ENCODE peak calls at places on chromosomes 5 and 9, in eight cellular contexts. J is fibroblast of lung; D is IMR-90; H is CD8-positive, alpha-beta T cell; N is brain microvascular endothelial cell; A is mucosa of descending colon; B is dorsolateral prefrontal cortex; Z is stomach. K is an unnamed sample.

GRCh38 chr5:179205277-179205676 is 140.0 kb downstream of the ADAMTS2 start:
- DNase-seq in J (no peak), D (no peak), H (no peak), N (no peak), A (no peak), B (no peak), Z (no peak), K (no peak)

GRCh38 chr9:80072406-80072805 is 500.6 kb downstream of the TLE4 start:
- DNase-seq in J (no peak), D (no peak), H (no peak), N (no peak), A (no peak), B (no peak), Z (no peak), K (no peak)

GRCh38 chr5:138963763-138964371 is 88.7 kb upstream of the LRRTM2 start:
- DNase-seq in J (no peak), D (no peak), H (no peak), N (no peak), A (no peak), B (no peak), Z (no peak), K (no peak)

GRCh38 chr9:99533421-99533820 is 288.3 kb upstream of the NR4A3 start:
- DNase-seq in J (no peak), D (no peak), H (no peak), N (no peak), A (no peak), B (no peak), Z (no peak), K (no peak)

GRCh38 chr9:129124507-129125069 is 13.4 kb downstream of the PTPA start:
- DNase-seq in J (no peak), D (no peak), H (no peak), N (no peak), A (no peak), B (no peak), Z (no peak), K (no peak)

GRCh38 chr9:32580631-32581300 is 7.8 kb upstream of the NDUFB6 start:
- DNase-seq in J (no peak), D (no peak), H (no peak), N (no peak), A (no peak), B (no peak), Z (no peak), K (no peak)

GRCh38 chr5:71471193-71471592 is 15.7 kb downstream of the BDP1 start:
- DNase-seq in J (peak), D (peak), H (no peak), N (peak), A (no peak), B (no peak), Z (no peak), K (no peak)

GRCh38 chr9:128551652-128552152 is 685 bp upstream of the SPTAN1 start:
- DNase-seq in J (no peak), D (no peak), H (no peak), N (no peak), A (no peak), B (no peak), Z (no peak), K (no peak)

GRCh38 chr5:174108765-174109164 is 63.3 kb downstream of the NSG2 start:
- DNase-seq in J (no peak), D (no peak), H (no peak), N (no peak), A (no peak), B (no peak), Z (no peak), K (no peak)

GRCh38 chr5:41966706-41967105 is 41.6 kb downstream of the FBXO4 start:
- DNase-seq in J (no peak), D (no peak), H (no peak), N (no peak), A (no peak), B (no peak), Z (no peak), K (no peak)

GRCh38 chr5:124663101-124663506 is 83.3 kb downstream of the ZNF608 start:
- DNase-seq in J (no peak), D (no peak), H (no peak), N (no peak), A (no peak), B (no peak), Z (no peak), K (no peak)

GRCh38 chr5:14082523-14082922 is 60.6 kb upstream of the TRIO start:
- DNase-seq in J (no peak), D (no peak), H (no peak), N (no peak), A (no peak), B (no peak), Z (no peak), K (no peak)

GRCh38 chr9:38621434-38622082 is 1.2 kb upstream of the ANKRD18A start:
- DNase-seq in J (no peak), D (no peak), H (no peak), N (no peak), A (peak), B (no peak), Z (peak), K (peak)

DNA sequence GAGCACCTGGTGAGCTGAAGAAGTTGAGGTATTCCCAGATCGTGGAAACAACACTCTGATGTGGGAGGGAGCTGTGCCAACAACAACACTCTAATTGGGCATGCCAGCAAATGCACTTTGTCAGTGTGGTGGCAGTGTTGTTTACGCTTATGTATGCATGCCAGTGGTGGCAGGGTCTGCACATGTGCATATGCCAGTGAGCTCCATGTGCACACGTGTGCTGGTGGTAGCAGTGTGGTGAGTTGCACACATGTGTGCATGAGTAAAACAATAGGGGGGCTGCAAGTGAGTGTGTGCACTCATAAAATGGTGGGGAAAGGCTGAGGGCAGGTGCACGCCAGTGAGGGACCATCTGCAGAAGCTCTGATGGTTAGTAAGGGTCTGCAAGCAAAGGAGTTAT is 134.2 kb downstream of the DMRTA1 start:
- DNase-seq in J (no peak), D (no peak), H (no peak), N (no peak), A (no peak), B (no peak), Z (no peak), K (no peak)
- TF ChIP-seq CTCF in J (no peak), D (no peak), H (no peak), N (no peak), A (no peak), B (no peak), Z (no peak), K (no peak)

GRCh38 chr9:112969730-112970129 is 42.3 kb downstream of the ZNF883 start:
- DNase-seq in J (no peak), D (no peak), H (no peak), N (no peak), A (no peak), B (no peak), Z (no peak), K (no peak)

GRCh38 chr9:112970939-112971338 is 41.1 kb downstream of the ZNF883 start:
- DNase-seq in J (peak), D (no peak), H (no peak), N (no peak), A (no peak), B (no peak), Z (no peak), K (no peak)

DNA sequence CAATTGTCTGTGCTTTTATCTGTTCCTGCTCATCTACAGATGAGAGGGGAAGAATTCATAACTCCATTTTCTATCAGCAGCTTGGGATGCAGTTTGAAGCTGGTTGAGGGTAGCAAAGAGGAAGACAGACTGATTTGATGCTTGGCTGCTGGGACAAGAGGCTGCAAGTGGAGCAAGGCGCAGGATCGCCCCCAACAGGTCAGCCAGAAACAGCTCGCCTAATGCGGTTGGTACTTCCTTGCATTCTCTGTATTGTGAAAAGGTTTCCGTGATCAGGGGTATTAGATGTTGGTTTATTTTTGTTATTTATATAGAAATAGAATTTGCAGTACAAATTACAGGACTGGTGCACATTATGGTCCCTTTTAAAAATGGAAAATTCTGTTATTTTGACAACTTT is 40.6 kb downstream of the ZNF883 start:
- DNase-seq in J (no peak), D (peak), H (no peak), N (no peak), A (peak), B (no peak), Z (no peak), K (no peak)
- TF ChIP-seq CTCF in J (no peak), D (peak), H (no peak), N (peak), A (peak), B (no peak), Z (no peak), K (peak)

GRCh38 chr5:167582916-167583315 is 708.5 kb upstream of the WWC1 start:
- DNase-seq in J (peak), D (peak), H (no peak), N (no peak), A (no peak), B (no peak), Z (no peak), K (no peak)

GRCh38 chr5:167579701-167580045 is 711.8 kb upstream of the WWC1 start:
- DNase-seq in J (peak), D (peak), H (no peak), N (no peak), A (no peak), B (no peak), Z (no peak), K (no peak)

GRCh38 chr5:167580608-167581007 is 710.8 kb upstream of the WWC1 start:
- DNase-seq in J (no peak), D (no peak), H (no peak), N (no peak), A (no peak), B (no peak), Z (no peak), K (no peak)

GRCh38 chr5:167585184-167585583 is 706.3 kb upstream of the WWC1 start:
- DNase-seq in J (no peak), D (no peak), H (no peak), N (no peak), A (no peak), B (no peak), Z (no peak), K (no peak)

GRCh38 chr5:167582263-167582662 is 709.2 kb upstream of the WWC1 start:
- DNase-seq in J (peak), D (peak), H (no peak), N (no peak), A (no peak), B (no peak), Z (no peak), K (no peak)
- TF ChIP-seq CTCF in J (no peak), D (peak), H (no peak), N (no peak), A (no peak), B (no peak), Z (no peak), K (no peak)

DNA sequence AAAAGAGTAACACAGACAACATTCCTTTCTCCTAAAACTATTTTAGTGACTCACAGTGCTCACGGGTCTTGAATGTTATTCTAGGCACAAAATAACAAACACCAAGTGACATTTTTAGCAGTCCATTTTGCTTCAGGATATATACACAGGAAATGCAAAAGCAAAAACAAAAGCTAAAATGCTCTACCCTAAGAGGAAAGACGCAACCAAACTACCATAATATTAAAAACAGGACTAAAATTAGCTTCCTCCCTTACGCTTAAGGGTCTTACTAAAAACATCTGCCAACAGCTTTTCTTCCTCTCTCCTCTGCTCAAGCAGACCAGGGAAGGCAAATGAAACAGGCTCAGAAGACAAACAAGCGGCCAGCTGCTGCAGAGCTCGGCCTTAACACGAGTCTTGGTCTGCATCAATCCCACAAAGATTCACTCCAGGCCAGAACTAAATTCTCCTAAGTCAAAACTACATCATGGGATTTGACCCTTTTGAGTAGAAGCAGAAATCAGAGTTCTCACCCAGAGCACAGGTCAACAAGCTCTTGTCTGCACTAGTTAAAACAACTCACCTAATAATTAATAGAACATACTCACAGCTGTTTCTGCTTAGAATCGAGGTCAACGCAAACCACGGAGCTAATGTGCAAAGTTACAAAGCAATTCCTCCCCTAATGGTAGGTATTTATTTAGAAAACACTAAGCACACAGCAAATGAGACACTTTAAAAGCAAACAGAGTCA is 62.3 kb downstream of the RAPGEF1 start:
- DNase-seq in J (peak), D (peak), H (no peak), N (peak), A (no peak), B (no peak), Z (no peak), K (no peak)
- TF ChIP-seq CTCF in J (no peak), D (peak), H (no peak), N (no peak), A (no peak), B (no peak), Z (no peak), K (no peak)

GRCh38 chr5:132066871-132067270 is 6.4 kb downstream of the IL3 start:
- DNase-seq in J (no peak), D (no peak), H (no peak), N (no peak), A (no peak), B (no peak), Z (no peak), K (no peak)

GRCh38 chr5:132065951-132066701 is 5.7 kb downstream of the IL3 start:
- DNase-seq in J (no peak), D (no peak), H (no peak), N (no peak), A (no peak), B (no peak), Z (no peak), K (no peak)

GRCh38 chr5:132064738-132065331 is 4.4 kb downstream of the IL3 start:
- DNase-seq in J (peak), D (peak), H (peak), N (peak), A (peak), B (no peak), Z (peak), K (peak)

GRCh38 chr5:132064140-132064539 is 3.7 kb downstream of the IL3 start:
- DNase-seq in J (no peak), D (no peak), H (no peak), N (no peak), A (no peak), B (no peak), Z (no peak), K (no peak)

DNA sequence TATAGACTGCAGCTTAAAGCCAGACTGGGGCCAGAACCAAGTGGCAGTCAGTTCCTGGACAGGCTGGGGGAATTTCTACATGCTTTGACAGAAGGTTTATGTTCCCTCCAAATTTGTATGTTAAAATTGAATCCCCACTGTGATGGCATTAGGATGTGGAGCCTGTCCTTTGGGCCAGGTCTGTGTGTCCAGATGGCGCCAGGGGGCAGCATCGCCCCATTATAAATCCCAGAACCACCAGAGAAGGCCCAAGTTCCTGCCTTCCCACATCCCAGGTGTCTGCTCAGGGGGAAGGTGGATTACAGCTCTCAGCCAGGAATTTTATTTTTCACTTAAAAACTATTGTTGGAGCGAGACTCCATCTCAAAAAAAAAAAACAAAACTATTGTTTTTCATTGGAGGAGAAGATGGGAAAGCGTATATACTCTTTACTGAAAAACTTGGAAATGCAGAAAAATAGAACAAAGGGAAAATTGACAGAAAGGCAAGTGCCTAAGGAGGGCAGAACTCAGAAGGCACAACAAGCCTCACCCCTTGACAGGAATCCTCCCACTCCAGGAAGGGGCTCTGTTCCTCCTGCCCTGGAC is 5.0 kb downstream of the IL3 start:
- DNase-seq in J (peak), D (peak), H (no peak), N (peak), A (peak), B (no peak), Z (peak), K (peak)
- TF ChIP-seq CTCF in J (peak), D (peak), H (no peak), N (peak), A (no peak), B (no peak), Z (no peak), K (peak)